ENCODE peak calls at places on chromosomes 2 and 18, in seven cellular contexts. G, A, J, O, Z, F and V are unnamed samples. For H3K4me1, the result is how much of the 10 kb centered on the place peaks cover.

GRCh38 chr2:9761547-9761946 is 81.7 kb upstream of the TAF1B start:
- DNase-seq in G (no peak), A (no peak), J (peak), O (no peak), Z (no peak), F (no peak), V (no peak)

GRCh38 chr2:203585541-203585940 is 50.4 kb upstream of the RAPH1 start:
- DNase-seq in G (no peak), A (no peak), J (no peak), O (no peak), Z (no peak), F (no peak), V (no peak)

GRCh38 chr2:221517362-221518121 is 54.6 kb downstream of the EPHA4 start:
- DNase-seq in G (no peak), A (peak), J (no peak), O (peak), Z (no peak), F (peak), V (peak)

GRCh38 chr2:7752291-7752690 is 835.1 kb downstream of the RNF144A start:
- DNase-seq in G (no peak), A (no peak), J (no peak), O (no peak), Z (no peak), F (no peak), V (no peak)

GRCh38 chr2:199850250-199850717 is 708 bp downstream of the FTCDNL1 start:
- DNase-seq in G (no peak), A (no peak), J (no peak), O (no peak), Z (no peak), F (no peak), V (no peak)

GRCh38 chr18:10973579-10974260 is 175.6 kb downstream of the PIEZO2 start:
- DNase-seq in G (no peak), A (no peak), J (no peak), O (no peak), Z (no peak), F (peak), V (no peak)

GRCh38 chr2:40095003-40095402 is 315.9 kb upstream of the THUMPD2 start:
- DNase-seq in G (no peak), A (no peak), J (no peak), O (no peak), Z (no peak), F (peak), V (no peak)

GRCh38 chr2:97664636-97664970 is 759 bp upstream of the ACTR1B start:
- DNase-seq in G (no peak), A (peak), J (no peak), O (no peak), Z (no peak), F (peak), V (no peak)

GRCh38 chr2:74146929-74147728 is 583 bp downstream of the BOLA3 start:
- DNase-seq in G (no peak), A (no peak), J (no peak), O (no peak), Z (no peak), F (peak), V (no peak)

GRCh38 chr18:73741946-73742345 is 405.7 kb downstream of the FBXO15 start:
- DNase-seq in G (no peak), A (no peak), J (no peak), O (no peak), Z (no peak), F (peak), V (no peak)

GRCh38 chr2:237723613-237724012 is 75.0 kb upstream of the RBM44 start:
- DNase-seq in G (no peak), A (no peak), J (peak), O (no peak), Z (no peak), F (peak), V (no peak)

GRCh38 chr2:85584857-85585780 is 888 bp downstream of the VAMP5 start:
- DNase-seq in G (no peak), A (no peak), J (no peak), O (no peak), Z (no peak), F (peak), V (no peak)

GRCh38 chr2:212970132-212970531 is 181.3 kb downstream of the IKZF2 start:
- DNase-seq in G (no peak), A (no peak), J (no peak), O (no peak), Z (no peak), F (peak), V (no peak)

GRCh38 chr2:207984765-207985480 is 40.4 kb downstream of the PLEKHM3 start:
- DNase-seq in G (no peak), A (no peak), J (no peak), O (no peak), Z (no peak), F (no peak), V (no peak)

GRCh38 chr2:36358317-36358659 is 2.7 kb downstream of the CRIM1 start:
- DNase-seq in G (no peak), A (no peak), J (no peak), O (no peak), Z (no peak), F (peak), V (no peak)

GRCh38 chr2:162565666-162566065 is 221.7 kb downstream of the GCA start:
- DNase-seq in G (no peak), A (no peak), J (no peak), O (no peak), Z (no peak), F (no peak), V (no peak)

GRCh38 chr2:176473177-176473576 is 203.9 kb downstream of the MTX2 start:
- DNase-seq in G (peak), A (no peak), J (no peak), O (no peak), Z (no peak), F (no peak), V (no peak)

GRCh38 chr2:30265441-30266015 is 34.2 kb downstream of the LBH start:
- DNase-seq in G (no peak), A (no peak), J (no peak), O (no peak), Z (no peak), F (no peak), V (no peak)

GRCh38 chr18:75087119-75088020 is 121.6 kb downstream of the PTGR3 start:
- DNase-seq in G (no peak), A (no peak), J (no peak), O (no peak), Z (no peak), F (no peak), V (no peak)

GRCh38 chr2:8282858-8283252 is 399.0 kb upstream of the ID2 start:
- DNase-seq in G (no peak), A (no peak), J (no peak), O (no peak), Z (no peak), F (no peak), V (no peak)

GRCh38 chr18:56696966-56697365 is 45.8 kb downstream of the WDR7 start:
- DNase-seq in G (no peak), A (no peak), J (no peak), O (no peak), Z (no peak), F (peak), V (no peak)

GRCh38 chr18:21474621-21475020 is 125.9 kb downstream of the ESCO1 start:
- DNase-seq in G (no peak), A (no peak), J (no peak), O (no peak), Z (no peak), F (no peak), V (no peak)

GRCh38 chr2:20650880-20651730 is at the start of gene HS1BP3:
- DNase-seq in G (peak), A (peak), J (peak), O (peak), Z (peak), F (peak), V (peak)

GRCh38 chr2:237059155-237059875 is 26.4 kb upstream of the COPS8 start:
- DNase-seq in G (no peak), A (no peak), J (no peak), O (no peak), Z (no peak), F (no peak), V (no peak)

GRCh38 chr2:117980381-117980780 is 33.5 kb downstream of the CCDC93 start:
- DNase-seq in G (no peak), A (no peak), J (no peak), O (no peak), Z (no peak), F (peak), V (no peak)

GRCh38 chr2:207840101-207840500 is 70.4 kb upstream of the FZD5 start:
- DNase-seq in G (no peak), A (no peak), J (no peak), O (no peak), Z (no peak), F (no peak), V (no peak)

GRCh38 chr2:29066989-29067605 is 7.2 kb downstream of the PCARE start:
- DNase-seq in G (no peak), A (no peak), J (no peak), O (no peak), Z (no peak), F (no peak), V (no peak)

GRCh38 chr2:239017491-239018098 is 169.7 kb downstream of the TWIST2 start:
- DNase-seq in G (no peak), A (no peak), J (no peak), O (no peak), Z (no peak), F (no peak), V (no peak)

GRCh38 chr2:98158305-98158704 is 71.3 kb downstream of the VWA3B start:
- DNase-seq in G (no peak), A (no peak), J (peak), O (no peak), Z (no peak), F (no peak), V (peak)

GRCh38 chr18:48680871-48681270 is 142.0 kb downstream of the CTIF start:
- DNase-seq in G (peak), A (no peak), J (peak), O (no peak), Z (peak), F (no peak), V (peak)

GRCh38 chr18:41761329-41762028 is 193.6 kb upstream of the PIK3C3 start:
- DNase-seq in G (no peak), A (no peak), J (no peak), O (no peak), Z (no peak), F (peak), V (no peak)

GRCh38 chr2:196018037-196018436 is 50.6 kb downstream of the DNAH7 start:
- DNase-seq in G (no peak), A (no peak), J (no peak), O (no peak), Z (no peak), F (no peak), V (no peak)

GRCh38 chr18:78145096-78145495 is 834.5 kb upstream of the SALL3 start:
- DNase-seq in G (no peak), A (no peak), J (no peak), O (no peak), Z (no peak), F (no peak), V (no peak)

GRCh38 chr18:49400398-49401072 is 59.9 kb downstream of the DYM start:
- DNase-seq in G (no peak), A (no peak), J (no peak), O (no peak), Z (no peak), F (no peak), V (no peak)

GRCh38 chr2:240645346-240646060 is 20.2 kb downstream of the GPR35 start:
- DNase-seq in G (no peak), A (no peak), J (peak), O (no peak), Z (no peak), F (no peak), V (no peak)

GRCh38 chr2:56515399-56515798 is 331.6 kb downstream of the CCDC85A start:
- DNase-seq in G (no peak), A (no peak), J (no peak), O (no peak), Z (no peak), F (no peak), V (no peak)

GRCh38 chr2:159873136-159873728 is 75.2 kb upstream of the CD302 start:
- DNase-seq in G (no peak), A (no peak), J (no peak), O (no peak), Z (no peak), F (no peak), V (no peak)

GRCh38 chr2:67234443-67234842 is 162.7 kb upstream of the ETAA1 start:
- DNase-seq in G (no peak), A (no peak), J (no peak), O (no peak), Z (no peak), F (peak), V (no peak)

GRCh38 chr2:24008672-24009366 is 1.1 kb upstream of the MFSD2B start:
- DNase-seq in G (no peak), A (no peak), J (no peak), O (no peak), Z (no peak), F (no peak), V (no peak)

GRCh38 chr2:232441147-232441651 is 14.8 kb upstream of the ALPI start:
- DNase-seq in G (no peak), A (no peak), J (no peak), O (no peak), Z (no peak), F (no peak), V (no peak)

GRCh38 chr2:120765911-120766757 is 30.5 kb downstream of the GLI2 start:
- DNase-seq in G (peak), A (no peak), J (peak), O (no peak), Z (peak), F (no peak), V (no peak)

GRCh38 chr2:120768112-120769048 is 32.7 kb downstream of the GLI2 start:
- DNase-seq in G (peak), A (no peak), J (peak), O (no peak), Z (no peak), F (no peak), V (no peak)

GRCh38 chr2:120766758-120767351 is 31.2 kb downstream of the GLI2 start:
- DNase-seq in G (peak), A (no peak), J (no peak), O (no peak), Z (peak), F (no peak), V (no peak)

GRCh38 chr2:120769076-120769786 is 33.6 kb downstream of the GLI2 start:
- DNase-seq in G (peak), A (no peak), J (peak), O (no peak), Z (no peak), F (no peak), V (no peak)

GRCh38 chr2:120767486-120768005 is 31.9 kb downstream of the GLI2 start:
- DNase-seq in G (peak), A (no peak), J (peak), O (no peak), Z (peak), F (no peak), V (no peak)
- H3K4me1 ChIP-seq in G (half or more), A (under half), J (under half), O (under half), Z (under half), F (under half), V (under half)

GRCh38 chr2:235064980-235065379 is 113.2 kb downstream of the SH3BP4 start:
- DNase-seq in G (no peak), A (no peak), J (no peak), O (no peak), Z (no peak), F (no peak), V (no peak)

GRCh38 chr2:235063501-235063961 is 111.7 kb downstream of the SH3BP4 start:
- DNase-seq in G (no peak), A (no peak), J (peak), O (no peak), Z (no peak), F (no peak), V (peak)

GRCh38 chr2:235070063-235070706 is 118.4 kb downstream of the SH3BP4 start:
- DNase-seq in G (no peak), A (no peak), J (no peak), O (no peak), Z (no peak), F (no peak), V (no peak)

GRCh38 chr2:235061656-235062055 is 109.8 kb downstream of the SH3BP4 start:
- DNase-seq in G (no peak), A (no peak), J (no peak), O (no peak), Z (no peak), F (no peak), V (no peak)

DNA sequence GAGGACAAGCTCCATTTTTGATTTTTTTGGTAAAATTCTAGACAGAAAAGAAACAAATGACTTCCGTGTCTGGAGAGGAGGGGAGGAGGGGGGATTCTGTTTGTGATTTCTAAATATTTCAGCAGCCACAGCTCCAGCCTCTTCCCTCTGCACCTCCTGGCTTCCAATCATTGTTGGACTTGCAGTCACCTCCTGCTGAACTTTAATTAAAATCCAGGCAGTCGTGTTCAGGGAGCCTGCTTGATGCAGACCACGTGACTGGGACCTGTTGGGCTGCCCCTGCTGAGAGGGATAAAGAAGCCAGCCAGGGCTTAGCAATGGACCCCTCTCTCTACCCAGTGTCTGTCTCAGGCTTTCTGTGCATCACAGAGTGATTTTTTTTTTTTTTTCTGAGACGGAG is 115.1 kb downstream of the SH3BP4 start:
- DNase-seq in G (no peak), A (no peak), J (no peak), O (no peak), Z (no peak), F (no peak), V (no peak)
- H3K27ac ChIP-seq in G (no peak), A (no peak), J (no peak), O (no peak), Z (no peak), F (no peak), V (no peak)

GRCh38 chr2:230946429-230947234 is 21.6 kb upstream of the GPR55 start:
- DNase-seq in G (no peak), A (no peak), J (no peak), O (no peak), Z (no peak), F (no peak), V (no peak)
- H3K4me1 ChIP-seq in G (under half), A (under half), J (under half), O (under half), Z (under half), F (under half), V (under half)

DNA sequence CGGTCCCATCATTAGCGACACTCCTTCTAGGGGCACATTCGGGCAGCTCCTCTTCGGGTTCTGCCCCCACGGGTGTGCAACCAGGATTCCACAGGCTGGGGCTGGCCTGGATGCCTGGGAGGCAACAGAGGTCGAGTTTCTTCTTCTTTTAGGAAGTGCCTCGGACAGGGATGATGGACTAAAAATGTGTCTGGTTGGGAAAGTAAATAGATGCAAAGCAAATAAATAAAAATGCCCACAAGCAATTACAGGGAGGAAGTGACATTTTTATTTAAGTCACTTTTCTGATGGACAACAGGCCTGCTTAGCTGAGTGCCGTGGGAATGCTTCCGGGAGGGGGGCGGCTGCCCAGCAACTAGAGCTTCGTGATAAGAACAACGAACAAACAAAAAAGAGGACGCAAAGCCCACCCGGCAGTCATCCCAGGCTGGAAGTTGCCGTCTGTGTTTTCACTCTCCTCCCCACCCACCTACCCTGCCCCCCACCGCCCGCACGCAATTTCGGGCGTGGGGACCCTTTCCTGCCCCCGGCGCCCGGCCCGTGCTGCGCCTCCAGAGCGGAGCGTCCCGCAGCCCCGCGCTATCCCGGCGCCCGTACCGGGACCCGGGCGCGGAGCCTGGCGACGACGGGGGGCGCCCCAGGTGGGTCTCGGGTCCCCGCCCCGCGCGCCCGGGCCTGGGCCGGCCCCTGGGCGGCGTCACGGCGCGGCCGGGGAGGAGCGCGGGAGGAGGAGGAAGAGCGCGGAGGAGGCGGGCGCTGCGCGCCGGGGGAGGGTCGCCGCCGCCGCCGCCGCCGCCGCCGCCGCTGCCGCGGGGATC is 412 bp upstream of the NCK2 start:
- DNase-seq in G (peak), A (no peak), J (peak), O (peak), Z (no peak), F (peak), V (no peak)
- H3K27ac ChIP-seq in G (no peak), A (peak), J (peak), O (peak), Z (peak), F (peak), V (peak)

GRCh38 chr2:105776560-105776928 is 31.8 kb downstream of the NCK2 start:
- DNase-seq in G (no peak), A (no peak), J (no peak), O (no peak), Z (no peak), F (no peak), V (no peak)

GRCh38 chr2:105775809-105776559 is 31.3 kb downstream of the NCK2 start:
- DNase-seq in G (no peak), A (no peak), J (no peak), O (no peak), Z (no peak), F (no peak), V (no peak)

GRCh38 chr2:105777071-105777482 is 32.4 kb downstream of the NCK2 start:
- DNase-seq in G (no peak), A (no peak), J (no peak), O (no peak), Z (no peak), F (no peak), V (no peak)

GRCh38 chr2:105773568-105773967 is 28.9 kb downstream of the NCK2 start:
- DNase-seq in G (no peak), A (no peak), J (no peak), O (no peak), Z (no peak), F (no peak), V (no peak)

DNA sequence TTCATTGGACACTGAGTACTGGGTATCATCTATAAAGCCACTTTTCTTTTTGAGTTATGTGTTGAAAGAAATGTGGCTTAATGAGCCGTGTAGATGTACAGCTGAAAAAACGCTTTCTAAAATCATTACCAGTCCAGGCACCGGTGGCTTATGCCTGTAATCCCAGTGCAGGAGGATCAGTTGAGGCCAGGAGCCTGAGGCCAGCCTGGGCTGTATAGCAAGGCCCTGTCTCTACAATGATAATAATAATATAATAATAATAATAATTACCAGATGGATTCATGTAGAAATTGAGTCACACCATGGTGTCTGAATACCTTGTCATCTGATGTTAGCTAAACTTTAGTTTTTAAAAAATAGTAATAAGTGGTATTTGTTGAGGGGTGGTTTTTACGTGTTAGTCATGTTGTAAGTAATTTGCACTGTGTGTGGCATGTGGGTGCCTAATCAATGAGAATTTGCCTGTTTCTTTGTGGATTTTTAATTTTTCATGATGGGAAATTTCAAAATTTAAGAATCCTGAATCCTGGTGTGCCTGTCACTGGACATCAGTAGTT is 30.1 kb downstream of the NCK2 start:
- DNase-seq in G (no peak), A (no peak), J (no peak), O (no peak), Z (no peak), F (no peak), V (no peak)
- H3K4me1 ChIP-seq in G (under half), A (under half), J (half or more), O (half or more), Z (under half), F (under half), V (under half)

GRCh38 chr2:71000780-71001591 is 6.3 kb upstream of the TEX261 start:
- DNase-seq in G (peak), A (peak), J (peak), O (peak), Z (no peak), F (peak), V (no peak)
- H3K27ac ChIP-seq in G (no peak), A (peak), J (no peak), O (no peak), Z (no peak), F (no peak), V (no peak)